ENCODE peak calls at places on chromosome 17, in four cellular contexts. One of them, this sample, is unnamed.

GRCh38 chr17:57312242-57312641 is 55.9 kb downstream of the MSI2 start:
- DNase-seq in non-pigmented ciliary epithelial cell: no peak
- DNase-seq in lower leg skin: no peak
- DNase-seq in ascending aorta: no peak
- DNase-seq in this sample: no peak

GRCh38 chr17:31803494-31804213 is 55.4 kb downstream of the COPRS start:
- DNase-seq in non-pigmented ciliary epithelial cell: no peak
- DNase-seq in ascending aorta: no peak
- DNase-seq in lower leg skin: no peak
- DNase-seq in this sample: no peak

GRCh38 chr17:69485901-69486643 is 71.6 kb downstream of the MAP2K6 start:
- DNase-seq in lower leg skin: no peak
- DNase-seq in ascending aorta: no peak
- DNase-seq in non-pigmented ciliary epithelial cell: no peak
- DNase-seq in this sample: no peak

GRCh38 chr17:58556833-58557250 is 42.4 kb upstream of the MTMR4 start:
- DNase-seq in ascending aorta: no peak
- DNase-seq in non-pigmented ciliary epithelial cell: no peak
- DNase-seq in lower leg skin: no peak
- DNase-seq in this sample: no peak

GRCh38 chr17:11278984-11279270 is 37.9 kb downstream of the SHISA6 start:
- DNase-seq in non-pigmented ciliary epithelial cell: no peak
- DNase-seq in ascending aorta: no peak
- DNase-seq in lower leg skin: no peak
- DNase-seq in this sample: no peak

GRCh38 chr17:20967776-20968175 is 75.0 kb downstream of the USP22 start:
- DNase-seq in ascending aorta: no peak
- DNase-seq in non-pigmented ciliary epithelial cell: no peak
- DNase-seq in lower leg skin: no peak
- DNase-seq in this sample: no peak

GRCh38 chr17:75152971-75153853 is 1.1 kb downstream of the JPT1 start:
- DNase-seq in non-pigmented ciliary epithelial cell: no peak
- DNase-seq in ascending aorta: no peak
- DNase-seq in lower leg skin: peak
- DNase-seq in this sample: no peak

GRCh38 chr17:39261286-39261685 is 35.5 kb upstream of the STAC2 start:
- DNase-seq in ascending aorta: no peak
- DNase-seq in lower leg skin: no peak
- DNase-seq in non-pigmented ciliary epithelial cell: no peak
- DNase-seq in this sample: no peak

GRCh38 chr17:48721009-48721402 is 1.3 kb downstream of the PRAC1 start:
- DNase-seq in ascending aorta: no peak
- DNase-seq in lower leg skin: no peak
- DNase-seq in non-pigmented ciliary epithelial cell: no peak
- DNase-seq in this sample: no peak

GRCh38 chr17:79658811-79659207 is 48.0 kb upstream of the RBFOX3 start:
- DNase-seq in lower leg skin: no peak
- DNase-seq in ascending aorta: peak
- DNase-seq in non-pigmented ciliary epithelial cell: peak
- DNase-seq in this sample: no peak

GRCh38 chr17:57507828-57508227 is 237.3 kb downstream of the CCDC182 start:
- DNase-seq in ascending aorta: no peak
- DNase-seq in non-pigmented ciliary epithelial cell: no peak
- DNase-seq in lower leg skin: no peak
- DNase-seq in this sample: no peak

GRCh38 chr17:64741038-64741641 is 79.0 kb upstream of the SMURF2 start:
- DNase-seq in non-pigmented ciliary epithelial cell: no peak
- DNase-seq in lower leg skin: peak
- DNase-seq in ascending aorta: peak
- DNase-seq in this sample: no peak

GRCh38 chr17:21005367-21005766 is 37.4 kb downstream of the USP22 start:
- DNase-seq in lower leg skin: no peak
- DNase-seq in ascending aorta: no peak
- DNase-seq in non-pigmented ciliary epithelial cell: no peak
- DNase-seq in this sample: no peak

GRCh38 chr17:2398655-2399571 is 1.9 kb downstream of the MNT start:
- DNase-seq in lower leg skin: no peak
- DNase-seq in non-pigmented ciliary epithelial cell: no peak
- DNase-seq in ascending aorta: peak
- DNase-seq in this sample: no peak

GRCh38 chr17:78563189-78564145 is 13.7 kb downstream of the DNAH17 start:
- DNase-seq in ascending aorta: no peak
- DNase-seq in lower leg skin: no peak
- DNase-seq in non-pigmented ciliary epithelial cell: no peak
- DNase-seq in this sample: no peak